ENCODE peak calls at places on chromosome 3, in nine cellular contexts. D is HepG2; Q is NCI-H1694 treated with DMSO at 0.1 percent for 48 hours; B is EL; Y is stimulated activated CD8-positive, alpha-beta memory T cell treated with anti-CD3 and anti-CD28 coated beads, Interleukin-4, amount 100 ng/mL, for 1 hour; S is activated T-cell treated with anti-CD3 and anti-CD28 coated beads, Interleukin-2, amount 50 U/mL, for 72 hours; W is activated CD8-positive, alpha-beta memory T cell treated with anti-CD3 and anti-CD28 coated beads for 24 hours; I is cardiac muscle cell; A is NCI-H1092. G is an unnamed sample.

GRCh38 chr3:167940241-167940640 is 155.5 kb downstream of the GOLIM4 start:
- DNase-seq in S (no peak), I (peak; percentile 9), W (no peak), B (no peak), A (no peak), Q (no peak), Y (no peak), D (no peak), G (no peak)

GRCh38 chr3:25870452-25870851 is 80.6 kb downstream of the OXSM start:
- DNase-seq in B (peak; percentile 40), W (no peak), D (no peak), Y (no peak), I (no peak), A (no peak), Q (no peak), S (no peak), G (no peak)

GRCh38 chr3:45927881-45928280 is 15.4 kb upstream of the CXCR6 start:
- DNase-seq in I (no peak), S (no peak), Q (no peak), Y (no peak), D (no peak), W (no peak), A (no peak), B (peak; percentile 63), G (no peak)

GRCh38 chr3:134312072-134312872 is 61.6 kb upstream of the RYK start:
- DNase-seq in I (peak; percentile 75), D (no peak), Y (no peak), S (peak; percentile 16), A (no peak), B (peak; percentile 68), W (peak; percentile 57), Q (no peak), G (no peak)

GRCh38 chr3:131306242-131306641 is 75.3 kb upstream of the NUDT16 start:
- DNase-seq in Y (no peak), D (no peak), S (no peak), A (no peak), B (no peak), W (no peak), Q (no peak), I (no peak), G (no peak)

GRCh38 chr3:52317601-52318000 is 1.5 kb downstream of the DNAH1 start:
- DNase-seq in D (no peak), Y (peak; percentile 18), A (no peak), S (peak; percentile 74), W (peak; percentile 81), Q (no peak), I (peak; percentile 50), B (peak; percentile 46), G (peak; percentile 77)

GRCh38 chr3:37661615-37662306 is 199.9 kb upstream of the CTDSPL start:
- DNase-seq in A (no peak), D (no peak), W (no peak), S (no peak), I (no peak), Q (no peak), B (no peak), Y (no peak), G (no peak)

GRCh38 chr3:170414202-170414663 is 4.4 kb upstream of the CLDN11 start:
- DNase-seq in A (peak; percentile 20), I (peak; percentile 91), W (no peak), S (peak; percentile 51), Q (peak; percentile 93), D (peak; percentile 52), Y (no peak), B (peak; percentile 85), G (peak; percentile 19)

GRCh38 chr3:169134194-169134593 is 529.3 kb downstream of the MECOM start:
- DNase-seq in S (no peak), I (no peak), Y (no peak), A (no peak), W (no peak), D (no peak), B (no peak), Q (no peak), G (no peak)

GRCh38 chr3:170689218-170689874 is 103.5 kb upstream of the SLC7A14 start:
- DNase-seq in W (no peak), Y (no peak), I (peak; percentile 90), S (no peak), A (no peak), Q (no peak), D (no peak), B (peak; percentile 99), G (no peak)

GRCh38 chr3:126106336-126107202 is 22.6 kb upstream of the SLC41A3 start:
- DNase-seq in B (no peak), I (no peak), Q (no peak), Y (no peak), A (no peak), D (no peak), S (no peak), W (peak; percentile 28), G (no peak)

GRCh38 chr3:87298111-87298718 is 21.8 kb upstream of the POU1F1 start:
- DNase-seq in I (peak; percentile 56), Y (no peak), D (peak; percentile 54), Q (peak; percentile 20), W (no peak), S (no peak), B (peak; percentile 46), A (no peak), G (no peak)

GRCh38 chr3:194282436-194283122 is 68.5 kb downstream of the CPN2 start:
- DNase-seq in A (peak; percentile 25), S (no peak), D (no peak), Y (no peak), W (no peak), Q (no peak), I (no peak), B (no peak), G (no peak)

GRCh38 chr3:73380735-73381532 is 243.8 kb downstream of the PDZRN3 start:
- DNase-seq in B (no peak), Q (no peak), A (no peak), Y (no peak), S (no peak), I (no peak), D (no peak), W (no peak), G (no peak)

GRCh38 chr3:10992017-10992945 is at the start of gene SLC6A1:
- DNase-seq in Q (no peak), Y (no peak), S (no peak), I (peak; percentile 15), B (no peak), A (no peak), W (no peak), D (no peak), G (no peak)

GRCh38 chr3:43155464-43156121 is 49.7 kb upstream of the POMGNT2 start:
- DNase-seq in D (peak; percentile 51), Q (no peak), A (peak; percentile 9), S (no peak), I (peak; percentile 86), B (peak; percentile 84), W (no peak), Y (no peak), G (no peak)

G was measured in activated naive CD8-positive, alpha-beta T cell treated with anti-CD3 and anti-CD28 coated beads for 36 hours.